ENCODE peak calls at places on chromosomes 1 and 21, in four cellular contexts. One of them, this sample, is unnamed. For H3K27me3, the result is how much of the 10 kb centered on the place peaks cover.

GRCh38 chr21:34844924-34845238 is 176.1 kb downstream of the CLIC6 start:
- DNase-seq in endodermal cell: peak
- DNase-seq in heart left ventricle: no peak
- DNase-seq in fibroblast of lung: no peak
- DNase-seq in this sample: peak

GRCh38 chr1:78437393-78437792 is 53.4 kb upstream of the PTGFR start:
- DNase-seq in fibroblast of lung: peak
- DNase-seq in heart left ventricle: no peak
- DNase-seq in endodermal cell: no peak
- DNase-seq in this sample: no peak

GRCh38 chr21:44881586-44881939 is 8.1 kb upstream of the PTTG1IP start:
- DNase-seq in endodermal cell: no peak
- DNase-seq in fibroblast of lung: no peak
- DNase-seq in heart left ventricle: no peak
- DNase-seq in this sample: peak

GRCh38 chr1:31752952-31753351 is 11.2 kb downstream of the ADGRB2 start:
- DNase-seq in endodermal cell: no peak
- DNase-seq in heart left ventricle: no peak
- DNase-seq in fibroblast of lung: no peak
- DNase-seq in this sample: no peak

GRCh38 chr1:224510880-224511645 is 76.5 kb upstream of the WDR26 start:
- DNase-seq in endodermal cell: no peak
- DNase-seq in fibroblast of lung: peak
- DNase-seq in heart left ventricle: no peak
- DNase-seq in this sample: no peak

GRCh38 chr1:204296431-204296988 is 63.2 kb downstream of the PLEKHA6 start:
- DNase-seq in endodermal cell: no peak
- DNase-seq in fibroblast of lung: peak
- DNase-seq in heart left ventricle: peak
- DNase-seq in this sample: no peak

GRCh38 chr21:34190576-34191301 is 117.4 kb downstream of the MRPS6 start:
- DNase-seq in heart left ventricle: no peak
- DNase-seq in endodermal cell: no peak
- DNase-seq in fibroblast of lung: no peak
- DNase-seq in this sample: no peak

GRCh38 chr1:201791051-201791774 is 37.7 kb upstream of the IPO9 start:
- DNase-seq in endodermal cell: no peak
- DNase-seq in fibroblast of lung: no peak
- DNase-seq in heart left ventricle: peak
- DNase-seq in this sample: no peak

GRCh38 chr1:203288351-203288894 is 16.9 kb upstream of the BTG2 start:
- DNase-seq in heart left ventricle: no peak
- DNase-seq in endodermal cell: no peak
- DNase-seq in fibroblast of lung: no peak
- DNase-seq in this sample: no peak

GRCh38 chr1:59692591-59692990 is 122.2 kb upstream of the HOOK1 start:
- DNase-seq in fibroblast of lung: peak
- DNase-seq in heart left ventricle: no peak
- DNase-seq in endodermal cell: no peak
- DNase-seq in this sample: no peak

GRCh38 chr1:212515329-212515760 is 82.6 kb downstream of the NENF start:
- DNase-seq in fibroblast of lung: no peak
- DNase-seq in endodermal cell: peak
- DNase-seq in heart left ventricle: no peak
- DNase-seq in this sample: no peak

GRCh38 chr1:50423670-50424000 is 392 bp upstream of the DMRTA2 start:
- DNase-seq in heart left ventricle: no peak
- DNase-seq in fibroblast of lung: no peak
- DNase-seq in endodermal cell: no peak
- DNase-seq in this sample: no peak

GRCh38 chr1:87673748-87674147 is 345.1 kb downstream of the LMO4 start:
- DNase-seq in fibroblast of lung: no peak
- DNase-seq in endodermal cell: no peak
- DNase-seq in heart left ventricle: no peak
- DNase-seq in this sample: no peak

GRCh38 chr1:223504741-223505140 is 111.5 kb downstream of the CCDC185 start:
- DNase-seq in fibroblast of lung: peak
- DNase-seq in heart left ventricle: no peak
- DNase-seq in endodermal cell: no peak
- DNase-seq in this sample: no peak

GRCh38 chr1:241950390-241950789 is 7.2 kb upstream of the BECN2 start:
- DNase-seq in heart left ventricle: no peak
- DNase-seq in fibroblast of lung: peak
- DNase-seq in endodermal cell: no peak
- DNase-seq in this sample: no peak

GRCh38 chr21:45135122-45135521 is 60.7 kb downstream of the ADARB1 start:
- DNase-seq in heart left ventricle: no peak
- DNase-seq in fibroblast of lung: no peak
- DNase-seq in endodermal cell: no peak
- DNase-seq in this sample: no peak

GRCh38 chr21:29867796-29868195 is 72.0 kb downstream of the GRIK1 start:
- DNase-seq in endodermal cell: no peak
- DNase-seq in fibroblast of lung: no peak
- DNase-seq in heart left ventricle: no peak
- DNase-seq in this sample: no peak

GRCh38 chr1:228842094-228842775 is 107.0 kb downstream of the RHOU start:
- DNase-seq in heart left ventricle: no peak
- DNase-seq in endodermal cell: peak
- DNase-seq in fibroblast of lung: peak
- DNase-seq in this sample: no peak

GRCh38 chr1:33985166-33985565 is 121.3 kb downstream of the HMGB4 start:
- DNase-seq in heart left ventricle: no peak
- DNase-seq in fibroblast of lung: peak
- DNase-seq in endodermal cell: no peak
- DNase-seq in this sample: no peak

GRCh38 chr1:202964755-202965440 is 2.2 kb downstream of the CYB5R1 start:
- DNase-seq in endodermal cell: peak
- DNase-seq in heart left ventricle: peak
- DNase-seq in fibroblast of lung: peak
- DNase-seq in this sample: no peak

GRCh38 chr1:21853130-21853424 is 41.0 kb downstream of the LDLRAD2 start:
- DNase-seq in heart left ventricle: no peak
- DNase-seq in endodermal cell: no peak
- DNase-seq in fibroblast of lung: no peak
- DNase-seq in this sample: no peak

DNA sequence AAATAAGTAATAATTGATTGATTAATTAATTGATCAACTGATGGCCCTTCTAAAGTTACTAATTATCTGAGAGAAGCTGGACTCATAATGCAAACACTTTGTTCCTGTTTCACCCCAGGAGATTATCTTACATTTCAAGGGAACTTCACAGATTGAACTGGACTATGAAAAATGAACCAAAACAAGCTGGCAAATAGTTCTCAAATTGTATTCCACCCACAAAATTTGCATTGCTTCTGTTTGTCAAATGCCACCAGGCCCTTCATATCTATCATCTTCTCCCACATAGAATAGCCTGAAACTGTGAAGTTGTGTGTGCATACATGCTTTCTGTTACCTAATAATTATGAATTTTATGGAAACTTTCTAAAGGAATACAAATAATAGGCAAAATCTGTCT is 104.0 kb downstream of the ZNF281 start:
- DNase-seq in endodermal cell: no peak
- DNase-seq in heart left ventricle: no peak
- DNase-seq in fibroblast of lung: no peak
- DNase-seq in this sample: no peak
- H3K27me3 ChIP-seq in endodermal cell: under half
- H3K27me3 ChIP-seq in heart left ventricle: under half
- H3K27me3 ChIP-seq in fibroblast of lung: under half
- H3K27me3 ChIP-seq in this sample: under half

GRCh38 chr1:39655578-39656268 is 16.2 kb downstream of the NT5C1A start:
- DNase-seq in endodermal cell: no peak
- DNase-seq in heart left ventricle: no peak
- DNase-seq in fibroblast of lung: no peak
- DNase-seq in this sample: no peak

GRCh38 chr1:39659110-39659509 is 12.8 kb downstream of the NT5C1A start:
- DNase-seq in endodermal cell: no peak
- DNase-seq in fibroblast of lung: no peak
- DNase-seq in heart left ventricle: no peak
- DNase-seq in this sample: no peak

GRCh38 chr1:39656416-39656815 is 15.5 kb downstream of the NT5C1A start:
- DNase-seq in fibroblast of lung: no peak
- DNase-seq in heart left ventricle: no peak
- DNase-seq in endodermal cell: no peak
- DNase-seq in this sample: no peak

GRCh38 chr1:39657923-39658485 is 13.9 kb downstream of the NT5C1A start:
- DNase-seq in fibroblast of lung: peak
- DNase-seq in endodermal cell: peak
- DNase-seq in heart left ventricle: peak
- DNase-seq in this sample: peak

GRCh38 chr1:39657402-39657801 is 14.5 kb downstream of the NT5C1A start:
- DNase-seq in endodermal cell: no peak
- DNase-seq in heart left ventricle: no peak
- DNase-seq in fibroblast of lung: no peak
- DNase-seq in this sample: no peak
- H3K27me3 ChIP-seq in endodermal cell: half or more
- H3K27me3 ChIP-seq in heart left ventricle: under half
- H3K27me3 ChIP-seq in fibroblast of lung: under half
- H3K27me3 ChIP-seq in this sample: under half

DNA sequence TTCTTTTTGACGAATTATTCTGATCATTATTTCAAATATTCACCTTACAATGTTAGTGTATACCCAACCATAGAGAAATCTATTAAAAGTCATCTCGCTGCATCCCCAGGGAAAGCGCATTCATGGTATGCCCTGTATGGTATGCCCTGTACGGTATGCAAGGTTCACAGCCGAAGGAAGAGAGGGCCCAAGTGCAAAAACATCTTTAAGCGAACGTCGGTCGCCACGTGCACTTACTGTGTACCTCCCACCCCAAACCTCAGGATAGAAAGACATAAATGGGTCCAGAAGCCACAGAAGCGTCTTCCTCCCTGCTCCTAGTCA is 14.4 kb downstream of the HLX start:
- DNase-seq in fibroblast of lung: no peak
- DNase-seq in heart left ventricle: no peak
- DNase-seq in endodermal cell: no peak
- DNase-seq in this sample: no peak
- H3K27me3 ChIP-seq in fibroblast of lung: under half
- H3K27me3 ChIP-seq in heart left ventricle: half or more
- H3K27me3 ChIP-seq in endodermal cell: half or more
- H3K27me3 ChIP-seq in this sample: under half

GRCh38 chr1:2965676-2966075 is 55.6 kb upstream of the ACTRT2 start:
- DNase-seq in heart left ventricle: no peak
- DNase-seq in endodermal cell: no peak
- DNase-seq in fibroblast of lung: no peak
- DNase-seq in this sample: no peak
- H3K27me3 ChIP-seq in heart left ventricle: under half
- H3K27me3 ChIP-seq in endodermal cell: under half
- H3K27me3 ChIP-seq in fibroblast of lung: under half
- H3K27me3 ChIP-seq in this sample: under half

GRCh38 chr1:14350197-14350596 is 248.3 kb upstream of the KAZN start:
- DNase-seq in endodermal cell: no peak
- DNase-seq in heart left ventricle: no peak
- DNase-seq in fibroblast of lung: no peak
- DNase-seq in this sample: no peak

GRCh38 chr1:14345925-14346550 is 252.4 kb upstream of the KAZN start:
- DNase-seq in endodermal cell: peak
- DNase-seq in fibroblast of lung: peak
- DNase-seq in heart left ventricle: no peak
- DNase-seq in this sample: no peak

GRCh38 chr1:14347776-14348175 is 250.7 kb upstream of the KAZN start:
- DNase-seq in endodermal cell: no peak
- DNase-seq in fibroblast of lung: no peak
- DNase-seq in heart left ventricle: no peak
- DNase-seq in this sample: no peak

GRCh38 chr1:14352897-14353296 is 245.6 kb upstream of the KAZN start:
- DNase-seq in heart left ventricle: no peak
- DNase-seq in fibroblast of lung: no peak
- DNase-seq in endodermal cell: no peak
- DNase-seq in this sample: no peak

DNA sequence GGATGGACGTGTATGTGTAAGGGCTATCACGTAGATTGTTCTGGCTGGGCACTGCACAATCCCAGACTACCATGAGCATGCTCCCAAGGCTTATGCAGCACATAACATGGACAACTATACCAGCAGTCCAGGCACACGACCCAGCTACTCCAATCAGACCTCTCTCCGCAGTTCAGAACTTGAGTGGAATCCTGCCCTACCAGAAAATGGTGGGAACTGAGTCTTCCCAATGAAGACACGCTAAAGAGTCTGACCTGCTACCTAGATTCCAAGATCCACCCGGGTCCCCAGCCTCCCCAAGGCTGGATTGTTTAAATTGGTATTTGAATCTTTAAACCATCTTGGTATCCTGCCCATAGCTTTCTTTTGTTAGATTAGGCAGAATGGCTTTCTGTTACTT is 251.3 kb upstream of the KAZN start:
- DNase-seq in heart left ventricle: no peak
- DNase-seq in fibroblast of lung: no peak
- DNase-seq in endodermal cell: no peak
- DNase-seq in this sample: no peak
- H3K27me3 ChIP-seq in heart left ventricle: under half
- H3K27me3 ChIP-seq in fibroblast of lung: under half
- H3K27me3 ChIP-seq in endodermal cell: under half
- H3K27me3 ChIP-seq in this sample: under half

DNA sequence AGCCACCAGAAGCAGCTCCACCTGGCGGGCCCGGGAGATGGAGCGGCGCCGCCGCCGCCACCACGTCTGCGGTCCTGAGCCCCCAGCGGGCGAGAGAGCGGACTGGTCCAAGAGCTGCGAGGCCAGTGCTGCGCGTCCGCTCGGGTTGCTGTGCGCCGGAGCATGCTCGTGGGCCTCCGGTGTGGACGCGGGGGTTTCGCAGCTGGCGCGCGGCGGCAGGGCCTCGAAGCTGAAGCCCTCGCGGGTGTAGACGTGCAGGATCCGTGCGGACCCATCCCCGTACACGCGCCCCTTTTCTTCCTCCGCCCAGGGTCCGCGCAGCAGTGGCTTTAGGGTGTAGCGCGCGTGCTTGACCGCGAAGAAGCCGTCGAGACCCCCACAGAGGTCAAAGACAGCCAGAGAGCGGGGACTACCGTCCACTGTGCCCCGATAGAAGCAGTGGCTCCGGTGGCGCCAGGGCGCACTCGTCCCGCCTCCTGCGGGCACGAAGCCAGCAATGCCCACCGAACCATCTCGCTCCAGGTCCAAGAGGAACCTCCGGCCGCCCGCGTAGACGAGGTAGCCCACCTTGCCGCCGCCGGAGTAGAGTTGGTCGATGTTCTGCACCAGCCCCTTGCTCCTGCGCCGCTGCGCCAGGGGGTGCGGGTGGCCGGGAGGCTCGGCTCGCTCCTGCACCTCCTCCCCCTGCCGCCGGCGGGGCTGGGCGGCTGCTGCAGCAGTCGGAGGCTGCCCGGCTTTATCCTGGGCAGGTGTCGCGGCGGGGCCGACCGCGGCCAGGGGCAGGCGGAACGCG is 1.1 kb downstream of the ADAMTS5 start:
- DNase-seq in heart left ventricle: peak
- DNase-seq in endodermal cell: peak
- DNase-seq in fibroblast of lung: peak
- DNase-seq in this sample: peak
- H3K27me3 ChIP-seq in heart left ventricle: under half
- H3K27me3 ChIP-seq in endodermal cell: under half
- H3K27me3 ChIP-seq in fibroblast of lung: under half
- H3K27me3 ChIP-seq in this sample: under half